ENCODE peak calls at places on chromosomes 16 and 17, in eight cellular contexts. C is PC-3, W is heart left ventricle, Y is AG09309, Z is stomach, J is fibroblast of lung, G is lower leg skin, H is AG04450. I is an unnamed sample.

GRCh38 chr16:9134306-9134705 is 42.9 kb downstream of the HAPSTR1 start:
- DNase-seq in C (no peak), W (peak; percentile 13), Y (no peak), Z (no peak), J (no peak), G (peak; percentile 34), H (no peak), I (no peak)

GRCh38 chr17:67980456-67980855 is 15.8 kb downstream of the C17orf58 start:
- DNase-seq in C (no peak), W (no peak), Y (no peak), Z (no peak), J (no peak), G (no peak), H (no peak), I (no peak)

GRCh38 chr17:37766951-37767350 is 22.1 kb upstream of the HNF1B start:
- DNase-seq in C (no peak), W (no peak), Y (no peak), Z (no peak), J (no peak), G (no peak), H (no peak), I (no peak)

GRCh38 chr17:37743612-37743874 is 1.3 kb downstream of the HNF1B start:
- DNase-seq in C (no peak), W (no peak), Y (no peak), Z (peak; percentile 57), J (no peak), G (no peak), H (no peak), I (no peak)

GRCh38 chr17:79888009-79888540 is 48.8 kb upstream of the CBX4 start:
- DNase-seq in C (no peak), W (no peak), Y (no peak), Z (no peak), J (no peak), G (no peak), H (no peak), I (no peak)

GRCh38 chr17:65103896-65104295 is 33.3 kb upstream of the RGS9 start:
- DNase-seq in C (peak; percentile 93), W (no peak), Y (no peak), Z (no peak), J (no peak), G (peak; percentile 48), H (no peak), I (no peak)

GRCh38 chr16:27720731-27721547 is 171.0 kb downstream of the KATNIP start:
- DNase-seq in C (no peak), W (peak; percentile 56), Y (no peak), Z (no peak), J (no peak), G (no peak), H (no peak), I (no peak)

GRCh38 chr17:39110435-39111136 is 40.9 kb downstream of the PLXDC1 start:
- DNase-seq in C (no peak), W (no peak), Y (no peak), Z (peak; percentile 80), J (no peak), G (no peak), H (no peak), I (no peak)

GRCh38 chr16:78897299-78897698 is 703.2 kb downstream of the MAF start:
- DNase-seq in C (no peak), W (no peak), Y (no peak), Z (no peak), J (no peak), G (no peak), H (no peak), I (no peak)

GRCh38 chr16:56094231-56094630 is 97.1 kb upstream of the GNAO1 start:
- DNase-seq in C (no peak), W (no peak), Y (no peak), Z (no peak), J (no peak), G (peak; percentile 28), H (no peak), I (no peak)

GRCh38 chr16:46862555-46863447 is 21.4 kb upstream of the GPT2 start:
- DNase-seq in C (peak; percentile 30), W (no peak), Y (no peak), Z (no peak), J (no peak), G (no peak), H (no peak), I (no peak)

GRCh38 chr16:87847785-87848675 is 21.3 kb downstream of the SLC7A5 start:
- DNase-seq in C (no peak), W (no peak), Y (no peak), Z (peak; percentile 81), J (no peak), G (no peak), H (no peak), I (peak; percentile 86)

GRCh38 chr16:4737545-4737944 is 3.2 kb downstream of the DNAAF8 start:
- DNase-seq in C (no peak), W (no peak), Y (no peak), Z (no peak), J (no peak), G (no peak), H (no peak), I (no peak)

GRCh38 chr17:6365187-6365943 is 69.6 kb downstream of the AIPL1 start:
- DNase-seq in C (peak; percentile 92), W (no peak), Y (peak; percentile 39), Z (no peak), J (peak; percentile 78), G (peak; percentile 32), H (peak; percentile 57), I (no peak)

GRCh38 chr17:77555110-77555509 is 403.4 kb upstream of the TNRC6C start:
- DNase-seq in C (no peak), W (no peak), Y (no peak), Z (no peak), J (no peak), G (no peak), H (no peak), I (no peak)

GRCh38 chr16:82150569-82150968 is 19.5 kb downstream of the MPHOSPH6 start:
- DNase-seq in C (no peak), W (no peak), Y (no peak), Z (no peak), J (no peak), G (no peak), H (no peak), I (no peak)

GRCh38 chr16:48434653-48435318 is 49.6 kb upstream of the SIAH1 start:
- DNase-seq in C (no peak), W (no peak), Y (no peak), Z (no peak), J (peak; percentile 86), G (no peak), H (no peak), I (no peak)

DNA sequence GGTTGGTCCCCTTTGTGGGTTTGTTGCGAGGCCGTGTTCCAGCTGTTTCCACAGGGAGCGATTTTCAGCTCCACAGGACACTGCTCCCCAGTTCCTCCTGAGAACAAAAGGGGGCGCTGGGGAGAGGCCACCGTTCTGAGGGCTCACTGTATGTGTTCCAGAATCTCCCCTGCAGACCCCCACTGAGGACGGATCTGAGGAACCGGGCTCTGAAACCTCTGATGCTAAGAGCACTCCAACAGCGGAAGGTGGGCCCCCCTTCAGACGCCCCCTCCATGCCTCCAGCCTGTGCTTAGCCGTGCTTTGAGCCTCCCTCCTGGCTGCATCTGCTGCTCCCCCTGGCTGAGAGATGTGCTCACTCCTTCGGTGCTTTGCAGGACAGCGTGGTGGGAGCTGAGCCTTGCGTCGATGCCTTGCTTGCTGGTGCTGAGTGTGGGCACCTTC is 27.3 kb upstream of the STH start:
- DNase-seq in C (no peak), W (no peak), Y (no peak), Z (no peak), J (no peak), G (no peak), H (no peak), I (no peak)
- TF ChIP-seq CTCF in C (peak; percentile 14), W (no peak), Y (peak; percentile 5), Z (no peak), J (no peak), G (no peak), H (no peak), I (no peak)

GRCh38 chr17:42521666-42522262 is 14.3 kb upstream of the NAGLU start:
- DNase-seq in C (no peak), W (no peak), Y (no peak), Z (no peak), J (peak; percentile 47), G (no peak), H (no peak), I (no peak)
- H3K4me3 ChIP-seq in C (no peak overlapping the region), W (no peak overlapping the region), Y (no peak overlapping the region), Z (no peak overlapping the region), J (no peak overlapping the region), G (no peak overlapping the region), H (no peak overlapping the region), I (no peak overlapping the region)

GRCh38 chr16:10644092-10644491 is 50.6 kb downstream of the TEKT5 start:
- DNase-seq in C (no peak), W (no peak), Y (no peak), Z (no peak), J (no peak), G (no peak), H (no peak), I (no peak)

GRCh38 chr16:10641555-10641952 is 53.2 kb downstream of the TEKT5 start:
- DNase-seq in C (no peak), W (no peak), Y (no peak), Z (no peak), J (no peak), G (no peak), H (no peak), I (no peak)

GRCh38 chr16:10640934-10641333 is 53.8 kb downstream of the TEKT5 start:
- DNase-seq in C (no peak), W (no peak), Y (no peak), Z (no peak), J (no peak), G (no peak), H (no peak), I (no peak)

GRCh38 chr16:10642964-10643363 is 51.8 kb downstream of the TEKT5 start:
- DNase-seq in C (no peak), W (no peak), Y (no peak), Z (no peak), J (no peak), G (no peak), H (no peak), I (no peak)

GRCh38 chr16:10641953-10642949 is 52.5 kb downstream of the TEKT5 start:
- DNase-seq in C (no peak), W (no peak), Y (no peak), Z (no peak), J (no peak), G (no peak), H (no peak), I (no peak)
- TF ChIP-seq CTCF in C (no peak), W (no peak), Y (no peak), Z (no peak), J (no peak), G (no peak), H (no peak), I (no peak)

DNA sequence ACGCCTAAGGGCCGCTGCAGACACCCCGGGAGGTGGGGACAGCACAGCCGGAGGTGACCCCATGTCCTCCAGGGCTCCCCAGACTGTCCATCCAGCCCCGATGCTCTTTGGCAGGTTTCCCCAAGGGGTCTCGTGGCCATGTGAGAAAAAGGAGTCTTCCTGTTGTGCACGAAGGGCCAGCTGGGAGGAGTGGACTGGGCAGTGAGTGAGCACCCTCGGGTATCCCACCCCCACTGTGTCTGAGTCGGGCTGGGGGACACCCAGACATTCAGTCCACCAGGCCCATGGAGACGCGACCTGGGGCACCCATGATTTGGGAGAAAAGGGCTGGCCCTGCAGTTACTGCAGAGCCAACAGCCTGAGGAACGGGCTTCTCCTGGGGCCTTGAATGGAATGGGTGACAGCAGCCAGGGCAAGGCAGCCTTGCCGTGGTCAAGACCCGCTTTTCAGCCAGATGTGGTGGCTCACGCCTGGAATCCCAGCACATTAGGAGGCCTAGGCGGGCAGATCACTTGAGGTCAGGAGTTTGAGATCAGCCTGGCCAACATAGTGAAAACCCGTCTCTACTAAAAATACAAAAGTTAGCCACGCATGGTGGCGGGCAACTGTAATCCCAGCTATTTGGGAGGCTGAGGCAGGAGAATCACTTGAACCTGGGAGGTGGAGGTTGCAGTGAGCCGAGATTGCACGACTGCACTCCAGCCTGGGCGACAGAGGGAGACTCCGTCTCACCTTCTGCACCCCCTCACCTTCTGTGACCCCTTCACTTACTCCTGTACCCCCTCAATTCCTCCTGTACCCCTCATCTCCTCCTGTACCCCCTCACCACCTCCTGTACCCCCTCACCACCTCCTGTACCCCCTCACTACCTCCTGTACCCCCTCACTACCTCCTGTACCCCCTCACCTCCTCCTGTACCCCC is 24.1 kb upstream of the CAPN15 start:
- DNase-seq in C (no peak), W (no peak), Y (no peak), Z (no peak), J (no peak), G (no peak), H (no peak), I (no peak)
- H3K4me3 ChIP-seq in C (no peak overlapping the region), W (no peak overlapping the region), Y (no peak overlapping the region), Z (no peak overlapping the region), J (no peak overlapping the region), G (no peak overlapping the region), H (no peak overlapping the region), I (no peak overlapping the region)